ENCODE peak calls at places on chromosomes 13 and 19, in eight cellular contexts. One of them, this sample, is unnamed.

GRCh38 chr19:44476559-44477408 is 23.5 kb downstream of the ZNF180 start:
- DNase-seq in breast epithelium: no peak
- DNase-seq in upper lobe of left lung: no peak
- DNase-seq in neural progenitor cell: peak; percentile 12
- DNase-seq in fibroblast of lung: peak; percentile 42
- DNase-seq in A549: no peak
- DNase-seq in upper lobe of right lung: no peak
- DNase-seq in H9: no peak
- DNase-seq in this sample: no peak

GRCh38 chr13:100674363-100674847 is at the start of gene TMTC4:
- DNase-seq in neural progenitor cell: peak; percentile 85
- DNase-seq in upper lobe of right lung: no peak
- DNase-seq in A549: no peak
- DNase-seq in H9: no peak
- DNase-seq in upper lobe of left lung: no peak
- DNase-seq in breast epithelium: no peak
- DNase-seq in fibroblast of lung: no peak
- DNase-seq in this sample: no peak

GRCh38 chr19:38095411-38096308 is 128.4 kb downstream of the DPF1 start:
- DNase-seq in neural progenitor cell: peak; percentile 89
- DNase-seq in A549: peak; percentile 87
- DNase-seq in fibroblast of lung: peak; percentile 72
- DNase-seq in upper lobe of right lung: peak; percentile 79
- DNase-seq in H9: peak; percentile 83
- DNase-seq in upper lobe of left lung: no peak
- DNase-seq in breast epithelium: peak; percentile 78
- DNase-seq in this sample: peak; percentile 78

GRCh38 chr13:21074601-21075302 is 13.4 kb upstream of the LATS2 start:
- DNase-seq in breast epithelium: no peak
- DNase-seq in upper lobe of left lung: no peak
- DNase-seq in H9: no peak
- DNase-seq in fibroblast of lung: peak; percentile 32
- DNase-seq in upper lobe of right lung: no peak
- DNase-seq in neural progenitor cell: no peak
- DNase-seq in A549: no peak
- DNase-seq in this sample: no peak

GRCh38 chr13:109737606-109738005 is 48.8 kb downstream of the IRS2 start:
- DNase-seq in A549: no peak
- DNase-seq in breast epithelium: no peak
- DNase-seq in fibroblast of lung: peak; percentile 34
- DNase-seq in neural progenitor cell: no peak
- DNase-seq in upper lobe of right lung: no peak
- DNase-seq in upper lobe of left lung: no peak
- DNase-seq in H9: no peak
- DNase-seq in this sample: no peak

GRCh38 chr19:6743714-6744380 is 4.4 kb downstream of the TRIP10 start:
- DNase-seq in upper lobe of left lung: no peak
- DNase-seq in breast epithelium: no peak
- DNase-seq in upper lobe of right lung: no peak
- DNase-seq in A549: no peak
- DNase-seq in neural progenitor cell: peak; percentile 77
- DNase-seq in H9: no peak
- DNase-seq in fibroblast of lung: peak; percentile 49
- DNase-seq in this sample: peak; percentile 11

GRCh38 chr13:110610955-110611595 is 4.3 kb upstream of the NAXD start:
- DNase-seq in H9: no peak
- DNase-seq in upper lobe of left lung: no peak
- DNase-seq in A549: no peak
- DNase-seq in neural progenitor cell: no peak
- DNase-seq in upper lobe of right lung: no peak
- DNase-seq in fibroblast of lung: peak; percentile 10
- DNase-seq in breast epithelium: no peak
- DNase-seq in this sample: no peak

GRCh38 chr19:51882518-51882917 is 5.2 kb downstream of the ZNF577 start:
- DNase-seq in upper lobe of right lung: no peak
- DNase-seq in upper lobe of left lung: no peak
- DNase-seq in A549: no peak
- DNase-seq in breast epithelium: no peak
- DNase-seq in H9: no peak
- DNase-seq in fibroblast of lung: no peak
- DNase-seq in neural progenitor cell: no peak
- DNase-seq in this sample: no peak

GRCh38 chr19:20247016-20247683 is 80.1 kb downstream of the ZNF486 start:
- DNase-seq in A549: no peak
- DNase-seq in H9: peak; percentile 59
- DNase-seq in breast epithelium: no peak
- DNase-seq in upper lobe of left lung: no peak
- DNase-seq in upper lobe of right lung: peak; percentile 66
- DNase-seq in fibroblast of lung: peak; percentile 17
- DNase-seq in neural progenitor cell: peak; percentile 63
- DNase-seq in this sample: no peak

GRCh38 chr19:2239771-2240770 is 3.4 kb downstream of the SF3A2 start:
- DNase-seq in fibroblast of lung: peak; percentile 43
- DNase-seq in neural progenitor cell: peak; percentile 90
- DNase-seq in upper lobe of right lung: no peak
- DNase-seq in A549: no peak
- DNase-seq in breast epithelium: no peak
- DNase-seq in upper lobe of left lung: peak; percentile 77
- DNase-seq in H9: no peak
- DNase-seq in this sample: no peak

GRCh38 chr13:86038490-86038889 is 239.3 kb upstream of the SLITRK6 start:
- DNase-seq in fibroblast of lung: no peak
- DNase-seq in A549: no peak
- DNase-seq in H9: no peak
- DNase-seq in breast epithelium: no peak
- DNase-seq in upper lobe of left lung: no peak
- DNase-seq in neural progenitor cell: no peak
- DNase-seq in upper lobe of right lung: no peak
- DNase-seq in this sample: no peak

GRCh38 chr13:98500963-98501421 is 75.9 kb downstream of the STK24 start:
- DNase-seq in H9: no peak
- DNase-seq in fibroblast of lung: no peak
- DNase-seq in upper lobe of right lung: no peak
- DNase-seq in neural progenitor cell: no peak
- DNase-seq in breast epithelium: no peak
- DNase-seq in A549: no peak
- DNase-seq in upper lobe of left lung: no peak
- DNase-seq in this sample: no peak

GRCh38 chr13:28494861-28495585 is at the start of gene FLT1:
- DNase-seq in upper lobe of left lung: peak; percentile 91
- DNase-seq in breast epithelium: no peak
- DNase-seq in neural progenitor cell: peak; percentile 80
- DNase-seq in fibroblast of lung: no peak
- DNase-seq in H9: peak; percentile 82
- DNase-seq in A549: no peak
- DNase-seq in upper lobe of right lung: peak; percentile 77
- DNase-seq in this sample: peak; percentile 67

GRCh38 chr13:30410705-30411125 is 11.6 kb upstream of the UBE2L5 start:
- DNase-seq in H9: no peak
- DNase-seq in upper lobe of left lung: no peak
- DNase-seq in upper lobe of right lung: no peak
- DNase-seq in fibroblast of lung: no peak
- DNase-seq in neural progenitor cell: no peak
- DNase-seq in breast epithelium: no peak
- DNase-seq in A549: no peak
- DNase-seq in this sample: no peak

GRCh38 chr13:111941845-111942447 is 125.0 kb upstream of the SOX1 start:
- DNase-seq in breast epithelium: no peak
- DNase-seq in upper lobe of right lung: no peak
- DNase-seq in neural progenitor cell: no peak
- DNase-seq in H9: peak; percentile 19
- DNase-seq in upper lobe of left lung: no peak
- DNase-seq in fibroblast of lung: no peak
- DNase-seq in A549: no peak
- DNase-seq in this sample: no peak

GRCh38 chr19:2494084-2494446 is 18.1 kb downstream of the GADD45B start:
- DNase-seq in H9: no peak
- DNase-seq in A549: no peak
- DNase-seq in fibroblast of lung: peak; percentile 38
- DNase-seq in upper lobe of left lung: no peak
- DNase-seq in breast epithelium: no peak
- DNase-seq in neural progenitor cell: no peak
- DNase-seq in upper lobe of right lung: no peak
- DNase-seq in this sample: no peak

DNA sequence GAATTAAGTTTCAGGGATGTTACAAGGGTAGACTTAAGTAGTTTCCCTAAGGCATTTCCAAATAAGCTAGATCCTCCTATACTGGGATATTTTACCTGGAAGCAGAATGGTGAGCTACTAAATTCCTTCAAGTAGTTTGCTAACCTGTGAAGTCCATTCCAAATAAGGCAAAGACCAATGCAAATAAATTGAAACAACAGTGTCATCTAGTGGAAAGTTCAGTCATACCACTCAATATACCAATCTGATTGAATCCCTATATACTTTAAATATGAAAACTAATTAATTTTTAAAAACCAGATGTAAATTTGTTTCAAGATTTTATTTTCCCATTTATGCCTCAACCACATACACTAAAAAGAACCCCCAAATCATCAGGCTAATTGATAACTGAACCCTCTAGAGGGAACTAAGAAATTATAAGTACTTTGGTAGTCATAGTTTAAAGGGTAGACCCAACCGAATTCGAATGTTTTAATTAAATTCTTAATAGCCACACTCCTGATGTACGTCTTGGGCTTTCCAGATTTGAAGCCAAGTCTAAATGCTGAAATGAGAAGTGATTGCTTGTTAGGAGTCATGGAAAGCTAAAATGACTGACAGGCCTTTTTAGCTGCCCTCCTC is 223.7 kb downstream of the TBC1D4 start:
- DNase-seq in neural progenitor cell: peak; percentile 47
- DNase-seq in upper lobe of left lung: no peak
- DNase-seq in breast epithelium: no peak
- DNase-seq in upper lobe of right lung: no peak
- DNase-seq in A549: no peak
- DNase-seq in fibroblast of lung: peak; percentile 68
- DNase-seq in H9: no peak
- DNase-seq in this sample: no peak
- TF ChIP-seq CTCF in neural progenitor cell: peak; percentile 77
- TF ChIP-seq CTCF in upper lobe of left lung: peak; percentile 51
- TF ChIP-seq CTCF in breast epithelium: peak; percentile 62
- TF ChIP-seq CTCF in upper lobe of right lung: peak; percentile 57
- TF ChIP-seq CTCF in A549: peak; percentile 74
- TF ChIP-seq CTCF in fibroblast of lung: peak; percentile 70
- TF ChIP-seq CTCF in H9: peak; percentile 82
- TF ChIP-seq CTCF in this sample: peak; percentile 56

GRCh38 chr13:43357435-43358065 is 334.2 kb downstream of the DNAJC15 start:
- DNase-seq in H9: no peak
- DNase-seq in A549: no peak
- DNase-seq in fibroblast of lung: no peak
- DNase-seq in neural progenitor cell: no peak
- DNase-seq in breast epithelium: no peak
- DNase-seq in upper lobe of left lung: no peak
- DNase-seq in upper lobe of right lung: no peak
- DNase-seq in this sample: no peak

GRCh38 chr13:43354147-43354945 is 331.0 kb downstream of the DNAJC15 start:
- DNase-seq in H9: no peak
- DNase-seq in upper lobe of left lung: no peak
- DNase-seq in fibroblast of lung: no peak
- DNase-seq in breast epithelium: no peak
- DNase-seq in A549: no peak
- DNase-seq in upper lobe of right lung: no peak
- DNase-seq in neural progenitor cell: no peak
- DNase-seq in this sample: no peak

GRCh38 chr13:43355774-43356173 is 332.4 kb downstream of the DNAJC15 start:
- DNase-seq in H9: no peak
- DNase-seq in upper lobe of left lung: peak; percentile 36
- DNase-seq in breast epithelium: no peak
- DNase-seq in fibroblast of lung: no peak
- DNase-seq in neural progenitor cell: no peak
- DNase-seq in A549: no peak
- DNase-seq in upper lobe of right lung: no peak
- DNase-seq in this sample: no peak

GRCh38 chr13:43359536-43359935 is 336.1 kb downstream of the DNAJC15 start:
- DNase-seq in neural progenitor cell: no peak
- DNase-seq in breast epithelium: no peak
- DNase-seq in fibroblast of lung: no peak
- DNase-seq in A549: no peak
- DNase-seq in upper lobe of left lung: no peak
- DNase-seq in H9: no peak
- DNase-seq in upper lobe of right lung: no peak
- DNase-seq in this sample: no peak

DNA sequence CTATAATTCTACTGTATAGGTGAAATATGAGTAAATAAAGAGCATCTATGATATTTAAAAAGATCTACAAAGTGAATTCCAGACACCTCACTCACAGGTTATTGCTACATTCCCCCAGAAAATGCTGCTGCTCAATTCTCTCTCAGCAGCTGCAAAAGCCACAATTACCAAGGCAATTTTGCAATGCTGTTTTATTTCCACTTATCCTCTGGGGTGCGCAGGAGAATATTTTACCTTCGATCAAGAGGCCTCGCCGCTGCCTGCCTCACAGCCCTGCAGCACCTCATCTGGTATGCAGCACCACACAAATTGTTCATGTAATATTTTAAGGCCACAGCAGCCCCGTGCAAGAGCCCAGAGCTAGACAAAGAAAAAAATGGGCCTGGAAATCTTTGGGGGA is 333.2 kb downstream of the DNAJC15 start:
- DNase-seq in upper lobe of right lung: no peak
- DNase-seq in upper lobe of left lung: no peak
- DNase-seq in H9: no peak
- DNase-seq in breast epithelium: no peak
- DNase-seq in neural progenitor cell: no peak
- DNase-seq in A549: no peak
- DNase-seq in fibroblast of lung: no peak
- DNase-seq in this sample: no peak
- H3K27ac ChIP-seq in upper lobe of right lung: no peak overlapping the region
- H3K27ac ChIP-seq in upper lobe of left lung: no peak overlapping the region
- H3K27ac ChIP-seq in H9: no peak overlapping the region
- H3K27ac ChIP-seq in breast epithelium: no peak overlapping the region
- H3K27ac ChIP-seq in neural progenitor cell: no peak overlapping the region
- H3K27ac ChIP-seq in A549: no peak overlapping the region
- H3K27ac ChIP-seq in fibroblast of lung: no peak overlapping the region
- H3K27ac ChIP-seq in this sample: no peak overlapping the region

DNA sequence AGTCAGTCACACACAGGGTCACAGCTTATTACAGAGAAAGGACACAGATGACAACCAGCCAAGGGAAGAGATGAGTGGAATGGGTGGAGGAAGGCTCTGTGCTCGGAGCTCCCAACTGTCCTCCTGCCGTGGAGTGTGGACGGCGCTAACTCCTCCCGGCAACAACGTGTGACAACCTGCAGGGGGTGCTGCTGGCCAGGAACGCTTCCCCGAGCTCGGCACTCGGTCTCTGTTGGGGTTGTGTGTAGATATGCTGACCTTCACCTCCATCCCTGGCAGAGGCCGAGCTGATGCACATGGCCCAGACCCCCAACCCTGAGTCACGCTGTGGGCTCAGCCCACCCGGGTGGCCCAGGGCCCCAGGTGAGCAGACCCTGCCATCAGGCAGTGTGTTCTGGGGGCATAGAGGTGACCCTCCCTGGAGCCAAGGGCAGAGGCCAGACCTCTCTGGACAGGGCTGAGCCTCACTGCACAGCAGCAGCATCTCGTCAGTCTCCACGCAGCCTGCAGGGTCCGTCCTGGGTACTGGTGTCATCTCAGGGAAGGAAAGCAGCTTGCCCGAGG is 14.1 kb downstream of the ZNF444 start:
- DNase-seq in fibroblast of lung: no peak
- DNase-seq in upper lobe of right lung: no peak
- DNase-seq in upper lobe of left lung: peak; percentile 54
- DNase-seq in neural progenitor cell: peak; percentile 62
- DNase-seq in breast epithelium: no peak
- DNase-seq in A549: peak; percentile 36
- DNase-seq in H9: peak; percentile 75
- DNase-seq in this sample: no peak
- TF ChIP-seq CTCF in fibroblast of lung: peak; percentile 37
- TF ChIP-seq CTCF in upper lobe of right lung: peak; percentile 37
- TF ChIP-seq CTCF in upper lobe of left lung: peak; percentile 55
- TF ChIP-seq CTCF in neural progenitor cell: peak; percentile 57
- TF ChIP-seq CTCF in breast epithelium: no peak
- TF ChIP-seq CTCF in A549: peak; percentile 23
- TF ChIP-seq CTCF in H9: peak; percentile 82
- TF ChIP-seq CTCF in this sample: peak; percentile 50

GRCh38 chr19:35088514-35088913 is 27.1 kb upstream of the FXYD3 start:
- DNase-seq in breast epithelium: no peak
- DNase-seq in neural progenitor cell: no peak
- DNase-seq in upper lobe of right lung: no peak
- DNase-seq in fibroblast of lung: peak; percentile 77
- DNase-seq in H9: no peak
- DNase-seq in upper lobe of left lung: no peak
- DNase-seq in A549: peak; percentile 51
- DNase-seq in this sample: no peak
- H3K27ac ChIP-seq in breast epithelium: no peak overlapping the region
- H3K27ac ChIP-seq in neural progenitor cell: no peak overlapping the region
- H3K27ac ChIP-seq in upper lobe of right lung: no peak overlapping the region
- H3K27ac ChIP-seq in fibroblast of lung: no peak overlapping the region
- H3K27ac ChIP-seq in H9: no peak overlapping the region
- H3K27ac ChIP-seq in upper lobe of left lung: no peak overlapping the region
- H3K27ac ChIP-seq in A549: no peak overlapping the region
- H3K27ac ChIP-seq in this sample: no peak overlapping the region